ENCODE peak calls at places on chromosomes 13 and 19, in six cellular contexts. K, D, N, X, Y and P are unnamed samples.

GRCh38 chr13:33815011-33815550 is 2.9 kb upstream of the RFC3 start:
- DNase-seq in Y (no peak), N (no peak), K (no peak), X (no peak), D (no peak), P (no peak)

GRCh38 chr19:51366999-51367564 is 894 bp upstream of the ETFB start:
- DNase-seq in K (peak), D (no peak), Y (no peak), N (no peak), X (no peak), P (no peak)

GRCh38 chr13:62129000-62129551 is 713.4 kb upstream of the PCDH20 start:
- DNase-seq in Y (no peak), X (no peak), N (no peak), K (no peak), D (no peak), P (no peak)

GRCh38 chr13:111158136-111158805 is 43.2 kb downstream of the ARHGEF7 start:
- DNase-seq in Y (no peak), X (no peak), K (no peak), N (no peak), D (peak), P (no peak)

GRCh38 chr13:82606008-82606407 is 1276.3 kb downstream of the SLITRK1 start:
- DNase-seq in N (no peak), K (no peak), D (no peak), X (no peak), Y (no peak), P (no peak)

GRCh38 chr13:42363941-42364612 is 92.1 kb downstream of the AKAP11 start:
- DNase-seq in D (peak), Y (no peak), K (no peak), N (no peak), X (no peak), P (no peak)

GRCh38 chr19:38037151-38037611 is 130.2 kb downstream of the SIPA1L3 start:
- DNase-seq in D (no peak), X (no peak), Y (no peak), K (no peak), N (no peak), P (no peak)

GRCh38 chr13:68064371-68064770 is 834.2 kb upstream of the PCDH9 start:
- DNase-seq in X (no peak), D (peak), Y (no peak), K (no peak), N (no peak), P (no peak)

GRCh38 chr13:22517544-22517943 is 663.2 kb upstream of the SGCG start:
- DNase-seq in K (no peak), D (no peak), N (no peak), X (peak), Y (no peak), P (no peak)

GRCh38 chr13:28059214-28059613 is 41.2 kb downstream of the FLT3 start:
- DNase-seq in X (peak), D (peak), Y (peak), K (peak), N (no peak), P (no peak)

GRCh38 chr19:2469102-2469914 is 6.6 kb upstream of the GADD45B start:
- DNase-seq in K (no peak), X (no peak), N (no peak), Y (no peak), D (peak), P (peak)

GRCh38 chr13:104321756-104322155 is 1255.5 kb upstream of the SLC10A2 start:
- DNase-seq in Y (no peak), K (no peak), N (no peak), D (no peak), X (no peak), P (no peak)

GRCh38 chr13:59771272-59771671 is 392.5 kb downstream of the DIAPH3 start:
- DNase-seq in K (no peak), Y (no peak), D (no peak), X (peak), N (no peak), P (no peak)

GRCh38 chr13:106089251-106089940 is 446.1 kb downstream of the EFNB2 start:
- DNase-seq in N (no peak), D (no peak), X (no peak), K (no peak), Y (no peak), P (no peak)

GRCh38 chr19:18118420-18119242 is 21.1 kb downstream of the MAST3 start:
- DNase-seq in K (no peak), Y (no peak), D (peak), N (no peak), X (no peak), P (no peak)

GRCh38 chr13:110444226-110444653 is 117.3 kb downstream of the RAB20 start:
- DNase-seq in K (no peak), Y (peak), D (peak), N (no peak), X (no peak), P (peak)

GRCh38 chr13:33348366-33348765 is 62.8 kb upstream of the STARD13 start:
- DNase-seq in Y (no peak), N (no peak), X (no peak), K (no peak), D (peak), P (no peak)

GRCh38 chr19:13165091-13165997 is 15.1 kb downstream of the IER2 start:
- DNase-seq in K (no peak), D (no peak), N (no peak), X (peak), Y (no peak), P (no peak)

GRCh38 chr19:4456566-4456842 is 1.1 kb downstream of the UBXN6 start:
- DNase-seq in N (no peak), D (peak), Y (no peak), X (peak), K (peak), P (no peak)

GRCh38 chr19:5694952-5695648 is 5.0 kb downstream of the RPL36 start:
- DNase-seq in Y (no peak), X (no peak), D (no peak), N (no peak), K (no peak), P (no peak)

GRCh38 chr13:48730971-48731658 is 77.4 kb downstream of the CYSLTR2 start:
- DNase-seq in N (no peak), K (no peak), Y (no peak), D (peak), X (peak), P (no peak)

GRCh38 chr19:51368366-51369282 is at the start of gene CLDND2:
- DNase-seq in Y (no peak), K (no peak), N (no peak), X (no peak), D (no peak), P (no peak)

GRCh38 chr13:70080030-70080429 is 27.6 kb upstream of the ATXN8OS start:
- DNase-seq in D (peak), X (no peak), Y (no peak), N (no peak), K (no peak), P (no peak)

GRCh38 chr13:74675185-74675584 is 541.0 kb upstream of the KLF12 start:
- DNase-seq in Y (no peak), K (no peak), X (no peak), N (no peak), D (peak), P (no peak)

GRCh38 chr13:33285420-33286124 is at the start of gene STARD13:
- DNase-seq in Y (peak), X (peak), K (peak), N (peak), D (peak), P (peak)

GRCh38 chr19:18211683-18212082 is 7.8 kb upstream of the RAB3A start:
- DNase-seq in N (no peak), X (no peak), D (no peak), K (no peak), Y (no peak), P (no peak)

GRCh38 chr19:49809155-49809986 is 3.7 kb downstream of the FUZ start:
- DNase-seq in D (peak), N (peak), Y (no peak), X (peak), K (peak), P (no peak)

GRCh38 chr13:60019119-60019993 is 144.4 kb downstream of the DIAPH3 start:
- DNase-seq in X (no peak), D (peak), Y (peak), N (no peak), K (no peak), P (peak)

GRCh38 chr13:22278336-22278929 is 607.6 kb downstream of the FGF9 start:
- DNase-seq in Y (peak), K (peak), D (no peak), N (no peak), X (peak), P (peak)

GRCh38 chr19:10643166-10643967 is 10.8 kb upstream of the ILF3 start:
- DNase-seq in X (no peak), N (no peak), Y (no peak), K (no peak), D (no peak), P (peak)

GRCh38 chr19:55526216-55527196 is 10.4 kb downstream of the SBK2 start:
- DNase-seq in X (no peak), N (peak), K (peak), Y (no peak), D (peak), P (no peak)

GRCh38 chr13:33637978-33638743 is 179.8 kb upstream of the RFC3 start:
- DNase-seq in X (no peak), N (no peak), Y (no peak), D (peak), K (no peak), P (no peak)

GRCh38 chr13:110274687-110275086 is 32.3 kb downstream of the COL4A1 start:
- DNase-seq in K (no peak), Y (no peak), X (peak), D (no peak), N (no peak), P (no peak)

GRCh38 chr19:50384685-50385535 is 763 bp downstream of the POLD1 start:
- DNase-seq in X (peak), N (no peak), Y (no peak), D (peak), K (no peak), P (no peak)

GRCh38 chr19:32256341-32256975 is 89.0 kb upstream of the ZNF507 start:
- DNase-seq in N (no peak), D (no peak), Y (no peak), K (no peak), X (no peak), P (no peak)

GRCh38 chr19:18898081-18898532 is 2.1 kb upstream of the CERS1 start:
- DNase-seq in N (no peak), X (peak), Y (no peak), D (peak), K (peak), P (no peak)

GRCh38 chr19:3722443-3723109 is 14.4 kb downstream of the TJP3 start:
- DNase-seq in Y (no peak), X (peak), K (no peak), D (no peak), N (no peak), P (no peak)

DNA sequence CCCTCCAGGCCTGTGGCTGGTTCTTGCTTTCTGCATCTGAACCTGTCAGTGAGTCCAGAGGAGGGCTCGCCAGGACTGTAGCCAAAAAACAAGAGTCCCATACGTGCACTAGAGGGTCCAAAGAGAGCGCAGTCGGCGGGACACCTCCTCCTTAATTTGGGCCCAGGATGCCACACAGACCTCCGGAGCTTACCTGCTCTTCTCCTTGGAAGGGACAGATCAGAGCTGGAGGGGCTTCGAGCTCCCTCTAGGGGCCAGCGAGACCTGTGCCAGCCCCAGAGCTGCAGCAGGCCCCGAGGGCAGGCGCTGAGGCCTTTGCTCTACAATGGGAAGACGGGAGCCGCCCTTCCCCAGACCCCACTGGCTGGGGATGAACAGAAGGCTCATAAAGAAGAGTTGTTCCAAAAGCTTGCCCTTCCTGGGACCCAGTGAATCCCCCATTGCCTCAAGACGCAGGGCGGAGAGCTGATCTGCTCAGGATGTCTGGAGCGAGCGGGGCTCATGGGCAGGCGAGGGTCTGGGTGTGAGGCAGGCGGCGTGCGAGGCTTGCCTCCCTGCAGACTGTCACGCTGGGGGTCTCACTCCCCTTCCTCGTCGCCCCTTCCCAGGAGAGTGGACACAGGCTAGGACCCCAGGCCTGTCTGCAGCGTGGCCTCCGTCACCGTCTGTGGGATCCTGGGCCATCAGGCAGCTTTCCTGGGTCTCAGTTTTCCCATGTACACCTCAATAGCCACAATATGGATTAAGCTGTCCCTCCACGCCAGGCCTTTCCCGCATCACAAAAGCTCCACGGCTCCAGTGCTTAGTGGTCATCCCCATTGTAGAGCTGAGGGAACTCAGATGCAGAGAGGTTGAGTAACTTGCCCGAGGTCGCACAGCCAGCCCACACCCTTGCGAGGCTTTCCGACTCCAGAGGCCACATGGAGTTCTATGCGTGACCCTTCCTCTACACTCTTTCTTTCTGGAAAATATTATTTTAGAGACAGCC is 46.9 kb upstream of the VSTM2B start:
- DNase-seq in N (no peak), Y (no peak), D (no peak), K (peak), X (peak), P (no peak)
- TF ChIP-seq CTCF in N (no peak), Y (peak), D (no peak), K (peak), X (peak), P (peak)

GRCh38 chr19:28483197-28483596 is 729.8 kb downstream of the UQCRFS1 start:
- DNase-seq in N (no peak), X (no peak), Y (no peak), D (no peak), K (no peak), P (no peak)
- TF ChIP-seq CTCF in N (no peak), X (no peak), Y (no peak), D (no peak), K (no peak), P (no peak)

GRCh38 chr19:46975918-46976782 is 43.5 kb upstream of the NPAS1 start:
- DNase-seq in X (peak), N (peak), K (peak), D (peak), Y (no peak), P (no peak)
- TF ChIP-seq CTCF in X (no peak), N (no peak), K (no peak), D (no peak), Y (no peak), P (no peak)

GRCh38 chr19:1041835-1042685 is 2.2 kb downstream of the ABCA7 start:
- DNase-seq in N (no peak), X (no peak), K (no peak), D (no peak), Y (no peak), P (no peak)
- TF ChIP-seq CTCF in N (no peak), X (no peak), K (no peak), D (no peak), Y (no peak), P (no peak)

GRCh38 chr13:26485288-26485687 is 72.2 kb upstream of the WASF3 start:
- DNase-seq in X (no peak), K (no peak), D (no peak), N (no peak), Y (no peak), P (no peak)
- TF ChIP-seq CTCF in X (no peak), K (no peak), D (no peak), N (no peak), Y (no peak), P (no peak)

GRCh38 chr19:54136086-54136863 is 1.3 kb upstream of the CNOT3 start:
- DNase-seq in K (no peak), Y (no peak), D (peak), N (no peak), X (peak), P (no peak)

GRCh38 chr19:54137114-54137912 is at the start of gene CNOT3:
- DNase-seq in K (peak), D (peak), Y (peak), N (peak), X (peak), P (peak)

GRCh38 chr19:54138777-54139256 is 1.3 kb downstream of the CNOT3 start:
- DNase-seq in N (no peak), X (no peak), Y (no peak), D (no peak), K (peak), P (no peak)

GRCh38 chr19:54136864-54137113 is 773 bp upstream of the CNOT3 start:
- DNase-seq in X (no peak), K (no peak), Y (peak), N (no peak), D (no peak), P (no peak)

DNA sequence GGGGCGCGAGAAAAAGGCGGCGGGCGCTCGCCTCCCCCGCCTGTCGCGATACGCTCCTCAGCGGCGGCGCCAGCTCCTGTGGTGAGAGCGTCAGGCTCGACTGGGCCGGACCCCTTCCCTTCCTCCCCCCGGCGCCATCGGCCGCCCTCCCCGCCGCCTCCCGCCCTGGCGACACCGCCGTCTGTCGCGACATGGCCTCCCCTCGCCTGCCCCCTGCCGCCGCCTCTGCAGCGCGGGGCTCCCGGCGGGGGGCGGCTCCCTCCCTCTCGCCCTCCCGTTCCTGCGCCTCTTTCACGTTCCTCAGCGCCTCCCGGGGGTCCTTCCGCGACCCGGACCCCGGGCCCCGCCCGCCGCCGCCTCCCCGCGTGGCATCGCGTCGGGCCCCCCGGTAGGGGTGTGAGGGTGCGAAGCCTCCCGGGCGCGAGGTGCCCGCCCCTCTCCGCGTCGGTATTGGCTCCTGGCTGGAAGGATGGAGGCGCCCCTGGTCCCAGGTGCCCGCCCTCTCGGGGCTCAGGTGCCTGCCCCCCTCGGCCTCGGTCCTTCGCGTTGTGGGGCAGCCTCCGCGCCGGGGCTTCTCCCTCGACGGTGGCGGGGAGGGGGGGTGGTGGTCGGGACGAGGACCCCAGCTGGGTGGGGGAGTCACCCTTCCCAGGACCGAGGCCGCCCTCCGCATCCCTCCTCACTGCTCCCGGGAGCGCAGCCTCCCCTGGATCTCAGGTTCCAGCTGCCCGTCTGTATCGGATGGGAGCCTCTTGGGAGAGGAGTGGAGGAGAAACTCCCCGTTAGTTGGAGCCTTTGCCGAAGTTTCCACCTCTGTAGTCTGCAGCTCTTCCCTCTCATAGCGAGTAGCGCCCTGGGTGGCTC is 583 bp downstream of the CNOT3 start:
- DNase-seq in X (peak), Y (peak), D (no peak), N (no peak), K (peak), P (peak)
- TF ChIP-seq CTCF in X (peak), Y (no peak), D (no peak), N (no peak), K (peak), P (no peak)